ENCODE peak calls at places on chromosomes 6 and 20, in six cellular contexts. P is cardiac muscle cell; R is activated CD4-positive, alpha-beta memory T cell treated with anti-CD3 and anti-CD28 coated beads for 36 hours; B is SK-MEL-5; U is T1000; Z is NCI-H774. S is an unnamed sample.

GRCh38 chr20:57716893-57717292 is 7.1 kb upstream of the PMEPA1 start:
- DNase-seq in P (no peak), Z (no peak), R (no peak), U (no peak), B (no peak), S (no peak)

GRCh38 chr6:13496508-13497180 is 9.2 kb upstream of the GFOD1 start:
- DNase-seq in B (no peak), P (no peak), Z (no peak), U (no peak), R (no peak), S (no peak)

GRCh38 chr6:12208190-12208589 is 82.0 kb upstream of the EDN1 start:
- DNase-seq in Z (no peak), P (no peak), R (peak; percentile 42), U (no peak), B (no peak), S (peak; percentile 3)

GRCh38 chr20:50913976-50914375 is 17.3 kb downstream of the ADNP start:
- DNase-seq in B (no peak), R (peak; percentile 55), P (no peak), Z (no peak), U (no peak), S (no peak)

GRCh38 chr20:61561111-61561830 is 309.2 kb downstream of the CDH4 start:
- DNase-seq in B (no peak), U (no peak), Z (no peak), R (no peak), P (no peak), S (no peak)

GRCh38 chr20:40431611-40432010 is 257.4 kb downstream of the MAFB start:
- DNase-seq in B (no peak), R (no peak), U (no peak), P (no peak), Z (no peak), S (no peak)

GRCh38 chr20:50371878-50372769 is 138.1 kb upstream of the PTPN1 start:
- DNase-seq in U (peak; percentile 20), R (no peak), Z (no peak), P (no peak), B (no peak), S (no peak)

GRCh38 chr6:71288228-71289038 is at the start of gene OGFRL1:
- DNase-seq in B (peak; percentile 63), U (peak; percentile 66), P (peak; percentile 86), R (peak; percentile 75), Z (peak; percentile 82), S (peak; percentile 83)

GRCh38 chr6:107862383-107862782 is 38.3 kb upstream of the SCML4 start:
- DNase-seq in U (no peak), R (no peak), P (no peak), B (no peak), Z (no peak), S (no peak)

GRCh38 chr6:65707134-65707826 is at the start of gene EYS:
- DNase-seq in U (no peak), B (no peak), Z (peak; percentile 48), R (no peak), P (no peak), S (no peak)

GRCh38 chr6:111823831-111824607 is 49.2 kb downstream of the FYN start:
- DNase-seq in U (no peak), Z (no peak), P (no peak), R (peak; percentile 44), B (no peak), S (peak; percentile 47)

GRCh38 chr6:34570066-34570833 is 14.1 kb upstream of the SPDEF start:
- DNase-seq in B (no peak), U (no peak), P (no peak), Z (no peak), R (no peak), S (no peak)

GRCh38 chr6:155290491-155290890 is 23.8 kb downstream of the TFB1M start:
- DNase-seq in R (no peak), Z (no peak), P (no peak), U (no peak), B (no peak), S (no peak)

GRCh38 chr20:48986899-48987298 is 59.2 kb upstream of the CSE1L start:
- DNase-seq in U (no peak), Z (peak; percentile 41), R (no peak), P (no peak), B (peak; percentile 41), S (peak; percentile 13)

GRCh38 chr20:22383156-22383555 is 201.2 kb downstream of the FOXA2 start:
- DNase-seq in R (no peak), B (no peak), U (no peak), P (no peak), Z (no peak), S (no peak)

GRCh38 chr20:40682104-40683045 is 6.7 kb downstream of the MAFB start:
- DNase-seq in B (no peak), P (no peak), U (no peak), R (no peak), Z (no peak), S (no peak)

GRCh38 chr6:21078497-21078896 is 515.1 kb upstream of the SOX4 start:
- DNase-seq in B (no peak), P (no peak), Z (no peak), U (no peak), R (no peak), S (no peak)

GRCh38 chr20:33785503-33785902 is 25.6 kb upstream of the CHMP4B start:
- DNase-seq in R (no peak), P (no peak), Z (no peak), U (no peak), B (no peak), S (no peak)

GRCh38 chr6:125658759-125659431 is 90.5 kb upstream of the HEY2 start:
- DNase-seq in B (peak; percentile 35), Z (no peak), P (peak; percentile 32), U (peak; percentile 5), R (no peak), S (no peak)

GRCh38 chr20:17638835-17639407 is 43.1 kb downstream of the RRBP1 start:
- DNase-seq in Z (no peak), P (no peak), R (no peak), B (no peak), U (no peak), S (no peak)

GRCh38 chr20:59299961-59300340 is 460 bp upstream of the EDN3 start:
- DNase-seq in P (no peak), U (no peak), B (no peak), Z (no peak), R (no peak), S (no peak)

GRCh38 chr6:46850781-46851180 is 57.6 kb downstream of the MEP1A start:
- DNase-seq in P (no peak), U (no peak), R (no peak), Z (no peak), B (no peak), S (no peak)

GRCh38 chr20:57224641-57225138 is 41.8 kb downstream of the BMP7 start:
- DNase-seq in Z (no peak), P (no peak), R (no peak), B (no peak), U (no peak), S (no peak)

GRCh38 chr20:5181955-5182354 is 55.1 kb downstream of the CDS2 start:
- DNase-seq in Z (no peak), P (no peak), B (no peak), U (no peak), R (no peak), S (no peak)

GRCh38 chr6:139540276-139540675 is 165.8 kb upstream of the CITED2 start:
- DNase-seq in B (no peak), Z (no peak), P (no peak), R (peak; percentile 82), U (no peak), S (no peak)

GRCh38 chr6:83853178-83853967 is at the start of gene RIPPLY2:
- DNase-seq in U (peak; percentile 23), R (no peak), P (peak; percentile 64), B (peak; percentile 42), Z (peak; percentile 88), S (peak; percentile 38)

GRCh38 chr6:28281288-28282064 is at the start of gene PGBD1:
- DNase-seq in Z (peak; percentile 84), B (peak; percentile 69), R (peak; percentile 68), P (peak; percentile 93), U (peak; percentile 73), S (peak; percentile 85)